ENCODE peak calls at places on chromosome 18, in seven cellular contexts. C, F, R, X, Z, P and S are unnamed samples.

GRCh38 chr18:32998285-32998684 is 225.5 kb upstream of the KLHL14 start:
- DNase-seq in C (no peak), F (no peak), R (no peak), X (no peak), Z (no peak), P (no peak), S (no peak)

GRCh38 chr18:54392621-54393023 is 34.9 kb downstream of the C18orf54 start:
- DNase-seq in C (no peak), F (peak; percentile 64), R (peak; percentile 29), X (peak; percentile 25), Z (no peak), P (no peak), S (no peak)

GRCh38 chr18:12236934-12237832 is 17.0 kb upstream of the CIDEA start:
- DNase-seq in C (peak; percentile 80), F (peak; percentile 51), R (peak; percentile 16), X (peak; percentile 14), Z (peak; percentile 94), P (peak; percentile 73), S (no peak)

GRCh38 chr18:36629095-36629604 is 199.7 kb downstream of the TPGS2 start:
- DNase-seq in C (no peak), F (no peak), R (no peak), X (no peak), Z (no peak), P (peak; percentile 24), S (no peak)

GRCh38 chr18:72700961-72701710 is 157.0 kb upstream of the CBLN2 start:
- DNase-seq in C (no peak), F (peak; percentile 17), R (peak; percentile 2), X (no peak), Z (no peak), P (no peak), S (no peak)

GRCh38 chr18:34493099-34493544 is 217.0 kb upstream of the DTNA start:
- DNase-seq in C (peak; percentile 73), F (peak; percentile 64), R (peak; percentile 82), X (no peak), Z (peak; percentile 37), P (peak; percentile 83), S (no peak)

GRCh38 chr18:74451148-74451547 is 6.0 kb downstream of the DIPK1C start:
- DNase-seq in C (no peak), F (no peak), R (no peak), X (no peak), Z (no peak), P (no peak), S (no peak)

GRCh38 chr18:31134988-31135529 is 27.6 kb downstream of the DSC1 start:
- DNase-seq in C (no peak), F (no peak), R (no peak), X (no peak), Z (no peak), P (no peak), S (no peak)

GRCh38 chr18:58195278-58195721 is 151.3 kb downstream of the NEDD4L start:
- DNase-seq in C (no peak), F (no peak), R (no peak), X (no peak), Z (no peak), P (no peak), S (no peak)

DNA sequence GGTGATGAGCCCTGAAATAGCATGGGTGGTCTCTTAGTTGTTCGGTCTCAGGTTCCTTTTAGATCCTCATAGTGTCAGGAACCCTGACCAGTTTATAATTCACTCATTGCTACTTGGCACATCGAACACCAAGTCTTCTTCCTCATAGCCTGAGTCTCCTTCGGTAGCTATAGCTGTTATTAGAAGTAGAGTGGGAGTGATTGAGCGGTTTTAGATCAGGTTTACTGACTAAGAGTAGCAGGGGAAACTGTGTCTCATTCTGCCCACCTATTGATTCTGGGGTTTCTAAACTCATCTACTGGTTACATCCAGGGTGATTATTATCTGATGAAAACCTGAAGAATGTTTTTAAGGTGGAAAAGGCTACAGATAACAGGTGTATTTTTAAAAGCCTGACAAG is 114.6 kb downstream of the SETBP1 start:
- DNase-seq in C (no peak), F (no peak), R (no peak), X (no peak), Z (no peak), P (no peak), S (no peak)
- TF ChIP-seq CTCF in C (no peak), F (no peak), R (no peak), X (no peak), Z (no peak), P (no peak), S (no peak)

DNA sequence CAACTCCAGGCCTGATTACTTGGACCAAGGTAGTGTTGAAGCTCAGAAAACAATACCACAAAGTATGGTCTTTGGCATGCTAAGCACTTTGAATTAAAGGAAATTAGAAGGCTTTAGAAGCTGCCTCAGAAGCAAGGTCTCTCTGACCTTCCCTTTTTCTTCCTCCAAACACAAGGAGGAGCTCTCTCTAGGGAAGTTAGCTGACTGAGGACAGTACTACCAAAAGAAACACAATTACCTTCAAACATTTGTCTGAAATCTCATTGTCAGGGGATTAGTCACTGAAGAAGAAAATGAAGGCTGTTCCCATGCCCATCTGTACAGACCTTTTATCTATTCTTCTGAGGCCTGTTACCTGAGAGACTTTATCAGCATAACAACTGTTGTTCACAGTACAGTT is 279.3 kb downstream of the CDH20 start:
- DNase-seq in C (no peak), F (no peak), R (no peak), X (no peak), Z (no peak), P (no peak), S (no peak)
- TF ChIP-seq CTCF in C (peak; percentile 60), F (peak; percentile 24), R (peak; percentile 20), X (peak; percentile 8), Z (no peak), P (no peak), S (peak; percentile 27)

GRCh38 chr18:2466978-2467377 is 104.3 kb downstream of the METTL4 start:
- DNase-seq in C (no peak), F (no peak), R (no peak), X (no peak), Z (no peak), P (no peak), S (no peak)
- TF ChIP-seq CTCF in C (peak; percentile 30), F (peak; percentile 5), R (no peak), X (no peak), Z (no peak), P (no peak), S (no peak)

GRCh38 chr18:50194623-50195532 is at the start of gene MYO5B:
- DNase-seq in C (peak; percentile 80), F (no peak), R (no peak), X (no peak), Z (peak; percentile 17), P (peak; percentile 20), S (no peak)
- TF ChIP-seq CTCF in C (peak; percentile 69), F (no peak), R (no peak), X (no peak), Z (peak; percentile 69), P (peak; percentile 42), S (no peak)

GRCh38 chr18:63107931-63108330 is 211.6 kb downstream of the BCL2 start:
- DNase-seq in C (no peak), F (no peak), R (no peak), X (no peak), Z (no peak), P (no peak), S (no peak)
- TF ChIP-seq CTCF in C (no peak), F (no peak), R (no peak), X (no peak), Z (no peak), P (no peak), S (no peak)

GRCh38 chr18:26999797-27000196 is 134.3 kb upstream of the AQP4 start:
- DNase-seq in C (no peak), F (no peak), R (no peak), X (no peak), Z (no peak), P (no peak), S (no peak)

GRCh38 chr18:27007880-27008279 is 142.4 kb upstream of the AQP4 start:
- DNase-seq in C (no peak), F (no peak), R (no peak), X (no peak), Z (no peak), P (no peak), S (no peak)

GRCh38 chr18:27005589-27005988 is 140.1 kb upstream of the AQP4 start:
- DNase-seq in C (peak; percentile 10), F (no peak), R (no peak), X (no peak), Z (no peak), P (no peak), S (no peak)

GRCh38 chr18:27008575-27008974 is 143.1 kb upstream of the AQP4 start:
- DNase-seq in C (no peak), F (no peak), R (no peak), X (no peak), Z (no peak), P (no peak), S (no peak)

GRCh38 chr18:27004056-27004829 is 138.7 kb upstream of the AQP4 start:
- DNase-seq in C (no peak), F (peak; percentile 14), R (no peak), X (no peak), Z (no peak), P (no peak), S (no peak)
- TF ChIP-seq CTCF in C (peak; percentile 6), F (peak; percentile 47), R (peak; percentile 35), X (peak; percentile 30), Z (peak; percentile 59), P (peak; percentile 40), S (peak; percentile 33)

GRCh38 chr18:22899421-22899820 is 33.7 kb upstream of the RBBP8 start:
- DNase-seq in C (no peak), F (no peak), R (no peak), X (no peak), Z (no peak), P (no peak), S (no peak)

GRCh38 chr18:22902093-22902492 is 31.0 kb upstream of the RBBP8 start:
- DNase-seq in C (no peak), F (no peak), R (no peak), X (no peak), Z (no peak), P (no peak), S (no peak)

GRCh38 chr18:22900558-22901183 is 32.5 kb upstream of the RBBP8 start:
- DNase-seq in C (no peak), F (peak; percentile 32), R (peak; percentile 7), X (peak; percentile 30), Z (no peak), P (peak; percentile 27), S (no peak)
- TF ChIP-seq CTCF in C (no peak), F (no peak), R (no peak), X (no peak), Z (no peak), P (no peak), S (no peak)

DNA sequence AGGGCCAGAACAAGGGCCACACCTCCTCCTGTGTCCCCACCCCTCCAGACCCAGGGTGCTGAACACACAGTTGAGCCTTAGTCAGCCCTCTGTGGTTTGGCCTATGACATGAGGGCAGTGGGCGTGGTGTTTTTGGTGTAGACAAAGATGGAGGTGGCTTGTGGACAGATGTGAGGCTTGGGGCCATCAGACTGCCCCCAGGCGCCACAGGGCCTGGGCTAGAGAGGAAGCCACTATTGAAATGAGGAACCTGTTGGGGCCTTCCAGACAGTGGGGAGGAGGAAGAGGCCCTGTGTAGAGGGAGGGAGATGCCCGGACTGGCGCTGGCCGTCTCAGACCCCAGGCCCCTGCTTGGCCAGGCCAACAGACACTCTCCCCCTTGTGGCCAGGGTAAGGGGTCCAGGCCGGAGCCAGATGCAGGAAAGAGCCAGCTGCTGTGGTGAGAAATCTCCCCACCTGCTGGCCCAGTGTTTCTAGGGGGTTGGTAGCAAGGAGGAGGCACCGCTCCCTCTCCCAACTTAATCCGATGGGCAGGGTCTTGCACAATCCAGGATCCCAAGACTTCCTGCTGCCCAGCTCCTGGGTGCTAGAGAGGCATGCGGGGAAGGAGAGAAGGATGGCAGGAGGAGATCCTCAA is 53.8 kb downstream of the SMAD7 start:
- DNase-seq in C (no peak), F (peak; percentile 21), R (no peak), X (no peak), Z (no peak), P (peak; percentile 62), S (no peak)
- TF ChIP-seq CTCF in C (peak; percentile 31), F (no peak), R (no peak), X (no peak), Z (no peak), P (no peak), S (no peak)